ENCODE peak calls at places on chromosomes 13 and 19, in ten cellular contexts. L, F, R, Q, A, V, I, D, K and O are unnamed samples.

GRCh38 chr19:12639901-12640613 is 26.5 kb downstream of the MAN2B1 start:
- DNase-seq in R (peak; percentile 24), F (peak; percentile 45), L (peak; percentile 90), V (peak; percentile 64), D (peak; percentile 84), Q (peak; percentile 86), K (peak; percentile 69), A (peak; percentile 80), I (peak; percentile 71), O (no peak)

GRCh38 chr13:66224644-66225043 is 1005.5 kb downstream of the PCDH9 start:
- DNase-seq in V (no peak), R (no peak), D (no peak), A (no peak), L (no peak), Q (no peak), I (no peak), K (no peak), F (no peak), O (no peak)

GRCh38 chr13:25571237-25571636 is 199.5 kb downstream of the ATP8A2 start:
- DNase-seq in R (no peak), L (no peak), A (no peak), D (no peak), I (no peak), F (no peak), K (no peak), Q (no peak), V (no peak), O (no peak)

GRCh38 chr13:75704194-75704941 is 68.2 kb downstream of the LMO7 start:
- DNase-seq in R (peak; percentile 48), F (no peak), A (no peak), V (no peak), I (peak; percentile 75), L (no peak), D (no peak), Q (no peak), K (peak; percentile 54), O (no peak)

GRCh38 chr19:17475541-17476115 is 5.3 kb downstream of the SLC27A1 start:
- DNase-seq in L (peak; percentile 85), K (peak; percentile 42), Q (peak; percentile 78), I (peak; percentile 64), D (no peak), A (no peak), F (no peak), R (no peak), V (peak; percentile 96), O (no peak)

GRCh38 chr19:28887920-28888618 is 324.9 kb downstream of the UQCRFS1 start:
- DNase-seq in Q (no peak), A (no peak), V (no peak), L (no peak), R (no peak), I (no peak), D (no peak), K (no peak), F (no peak), O (peak; percentile 71)

GRCh38 chr19:37905936-37906867 is at the start of gene WDR87:
- DNase-seq in R (no peak), I (peak; percentile 21), Q (peak; percentile 66), F (no peak), K (no peak), V (no peak), D (no peak), A (no peak), L (peak; percentile 60), O (no peak)

GRCh38 chr13:103101500-103101899 is 35.3 kb upstream of the SLC10A2 start:
- DNase-seq in D (no peak), I (no peak), A (no peak), R (no peak), L (no peak), K (no peak), Q (no peak), V (no peak), F (no peak), O (no peak)

GRCh38 chr13:43072394-43072793 is 49.0 kb downstream of the DNAJC15 start:
- DNase-seq in R (no peak), Q (no peak), F (no peak), L (peak; percentile 36), A (no peak), V (no peak), K (peak; percentile 51), D (no peak), I (no peak), O (no peak)

GRCh38 chr19:18951721-18952281 is 10.8 kb upstream of the HOMER3 start:
- DNase-seq in A (no peak), K (no peak), L (no peak), R (no peak), Q (no peak), D (no peak), F (no peak), I (no peak), V (no peak), O (peak; percentile 86)

GRCh38 chr19:46736544-46737274 is 9.1 kb upstream of the FKRP start:
- DNase-seq in I (no peak), D (no peak), L (peak; percentile 61), F (no peak), K (no peak), Q (no peak), A (peak; percentile 39), R (no peak), V (no peak), O (peak; percentile 58)

DNA sequence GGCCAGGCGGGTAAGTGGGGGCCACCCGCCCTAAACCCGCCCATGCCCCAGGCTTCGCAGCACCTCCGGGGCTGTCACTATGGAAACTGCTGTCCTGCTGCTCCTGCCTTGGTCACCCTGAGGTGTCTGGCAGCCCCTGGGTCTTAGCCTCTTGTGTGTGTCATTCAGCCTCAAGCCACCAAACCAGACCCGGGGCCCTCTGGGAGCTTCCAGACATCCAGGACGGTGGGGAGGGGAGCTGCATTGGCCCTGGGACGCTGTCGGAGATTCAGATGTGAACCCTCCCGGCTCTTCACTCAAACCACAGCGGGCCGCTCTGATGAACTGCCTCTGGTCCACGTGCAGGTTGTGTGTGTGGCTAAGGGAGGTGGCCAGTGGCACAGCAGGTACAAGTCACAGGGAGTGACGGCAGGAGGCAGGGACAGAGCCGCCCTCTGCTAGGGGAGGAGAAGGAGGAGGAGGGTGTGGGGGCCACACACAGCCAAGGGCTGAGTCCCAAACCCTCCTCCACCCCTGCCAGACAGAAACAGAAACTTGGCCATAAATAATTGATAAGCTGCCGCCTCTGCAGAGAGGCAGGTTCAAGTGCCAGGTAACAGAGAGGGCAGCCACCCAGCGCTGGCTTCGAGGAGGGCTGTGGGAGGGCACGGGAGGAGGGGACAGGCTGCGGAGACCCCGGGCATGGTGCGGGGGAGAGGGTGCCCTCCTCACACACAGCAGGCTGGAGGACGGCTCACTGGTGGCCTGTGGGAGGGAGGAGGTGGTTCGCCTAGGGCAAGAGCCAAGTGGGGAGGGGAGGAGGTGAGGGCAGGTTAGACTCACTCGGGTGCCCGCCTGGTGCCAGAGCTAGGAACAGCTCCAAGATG is 8.0 kb downstream of the NANOS3 start:
- DNase-seq in R (no peak), I (no peak), D (no peak), K (no peak), L (peak; percentile 96), Q (peak; percentile 91), A (no peak), V (peak; percentile 76), F (no peak), O (no peak)
- H3K4me3 ChIP-seq in R (no peak overlapping the region), I (no peak overlapping the region), D (no peak overlapping the region), K (no peak overlapping the region), L (no peak overlapping the region), Q (peak overlapping the region; percentile 20), A (no peak overlapping the region), V (peak overlapping the region; percentile 36), F (no peak overlapping the region), O (no peak overlapping the region)

GRCh38 chr13:105446197-105446596 is 1089.3 kb downstream of the EFNB2 start:
- DNase-seq in V (no peak), L (no peak), F (no peak), Q (no peak), A (no peak), I (no peak), R (no peak), D (no peak), K (peak; percentile 52), O (no peak)

GRCh38 chr13:105445793-105446192 is 1089.7 kb downstream of the EFNB2 start:
- DNase-seq in R (no peak), F (no peak), L (no peak), K (peak; percentile 52), I (peak; percentile 11), Q (no peak), D (no peak), A (no peak), V (no peak), O (no peak)

GRCh38 chr13:105441406-105441805 is 1094.1 kb downstream of the EFNB2 start:
- DNase-seq in R (no peak), V (no peak), K (peak; percentile 4), Q (no peak), L (no peak), D (no peak), F (no peak), I (peak; percentile 14), A (no peak), O (no peak)

GRCh38 chr13:105442040-105442439 is 1093.4 kb downstream of the EFNB2 start:
- DNase-seq in L (no peak), K (no peak), Q (no peak), R (no peak), D (no peak), A (no peak), F (no peak), I (no peak), V (no peak), O (no peak)

GRCh38 chr13:105442941-105443340 is 1092.5 kb downstream of the EFNB2 start:
- DNase-seq in R (peak; percentile 95), D (no peak), L (peak; percentile 34), V (no peak), Q (no peak), I (peak; percentile 99), A (no peak), K (peak; percentile 99), F (no peak), O (no peak)
- TF ChIP-seq CTCF in R (no peak), D (no peak), L (no peak), V (no peak), Q (no peak), I (no peak), A (no peak), K (no peak), F (no peak), O (no peak)

DNA sequence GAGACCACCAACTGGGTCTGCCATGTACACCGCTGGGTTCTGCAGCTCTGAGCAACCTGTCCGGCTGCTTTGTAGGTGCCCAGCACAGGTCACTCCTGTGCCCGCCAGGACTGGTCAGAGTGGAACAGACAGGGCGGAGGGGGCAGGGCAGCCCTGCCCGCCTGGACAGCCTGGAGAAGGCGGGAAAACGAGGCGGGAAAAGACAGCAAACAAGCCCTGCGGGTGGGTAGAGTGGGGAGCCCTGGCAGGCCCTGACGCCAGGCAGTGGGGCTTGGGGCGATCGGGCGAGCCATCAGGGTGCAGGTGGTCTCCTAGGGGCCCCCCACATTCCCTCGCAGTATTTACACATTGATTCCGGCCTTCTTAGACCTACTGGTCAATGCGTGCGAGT is 525 bp upstream of the UHRF1 start:
- DNase-seq in R (no peak), D (no peak), I (no peak), V (no peak), Q (no peak), L (no peak), F (no peak), K (no peak), A (no peak), O (no peak)
- H3K4me3 ChIP-seq in R (no peak overlapping the region), D (no peak overlapping the region), I (no peak overlapping the region), V (peak overlapping the region; percentile 72), Q (no peak overlapping the region), L (no peak overlapping the region), F (no peak overlapping the region), K (no peak overlapping the region), A (no peak overlapping the region), O (no peak overlapping the region)

DNA sequence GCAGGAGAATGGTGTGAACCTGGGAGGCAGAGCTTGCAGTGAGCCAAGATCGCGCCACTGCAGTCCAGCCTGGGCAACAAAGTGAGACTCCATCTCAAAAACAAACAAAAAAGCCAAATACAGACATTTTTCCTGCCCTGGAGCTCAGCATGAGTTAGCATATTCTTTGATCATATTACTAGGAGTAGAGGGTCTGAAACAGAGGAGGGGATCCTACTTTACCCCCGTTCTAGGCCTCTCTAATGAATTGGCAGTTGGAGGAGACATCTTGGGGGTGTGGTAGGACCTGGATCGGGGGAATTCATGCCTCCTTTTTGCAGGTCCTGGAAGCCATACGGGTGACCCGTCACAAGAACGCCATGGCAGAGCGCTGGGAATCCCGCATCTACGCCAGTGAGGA is 12.3 kb downstream of the MISP start:
- DNase-seq in L (no peak), F (no peak), I (no peak), Q (no peak), D (no peak), K (no peak), R (no peak), V (no peak), A (no peak), O (no peak)
- TF ChIP-seq CTCF in L (no peak), F (no peak), I (no peak), Q (no peak), D (no peak), K (no peak), R (no peak), V (no peak), A (no peak), O (no peak)